ENCODE peak calls at places on chromosomes 6 and 20, in seven cellular contexts. C is right lobe of liver, B is AG09309, Z is fibroblast of the aortic adventitia, D is ovary, N is neural crest cell, K is body of pancreas. Y is an unnamed sample.

GRCh38 chr6:142329486-142330113 is 27.8 kb downstream of the ADGRG6 start:
- DNase-seq in C (no peak), B (no peak), Z (no peak), D (no peak), N (no peak), K (no peak), Y (no peak)

GRCh38 chr20:42338274-42339172 is 720.3 kb upstream of the CHD6 start:
- DNase-seq in C (no peak), B (no peak), Z (no peak), D (peak), N (no peak), K (no peak), Y (no peak)

GRCh38 chr6:34391023-34391485 is 1.4 kb downstream of the NUDT3 start:
- DNase-seq in C (peak), B (peak), Z (peak), D (peak), N (no peak), K (peak), Y (peak)

GRCh38 chr20:62409086-62409853 is 2.2 kb upstream of the CABLES2 start:
- DNase-seq in C (no peak), B (no peak), Z (no peak), D (no peak), N (no peak), K (no peak), Y (no peak)

GRCh38 chr6:11188161-11188915 is 44.1 kb downstream of the NEDD9 start:
- DNase-seq in C (no peak), B (no peak), Z (no peak), D (no peak), N (no peak), K (no peak), Y (peak)

GRCh38 chr20:53181866-53182376 is 209.8 kb downstream of the TSHZ2 start:
- DNase-seq in C (no peak), B (no peak), Z (no peak), D (no peak), N (no peak), K (no peak), Y (no peak)

GRCh38 chr20:64139200-64140081 is 24.8 kb upstream of the MYT1 start:
- DNase-seq in C (peak), B (no peak), Z (no peak), D (no peak), N (no peak), K (no peak), Y (no peak)

GRCh38 chr6:46014511-46015118 is 1.0 kb downstream of the CLIC5 start:
- DNase-seq in C (no peak), B (no peak), Z (no peak), D (no peak), N (peak), K (no peak), Y (peak)

GRCh38 chr6:125867483-125867935 is 76.7 kb downstream of the NCOA7 start:
- DNase-seq in C (no peak), B (peak), Z (peak), D (no peak), N (no peak), K (no peak), Y (peak)

GRCh38 chr6:125868996-125869395 is 78.2 kb downstream of the NCOA7 start:
- DNase-seq in C (no peak), B (no peak), Z (peak), D (no peak), N (no peak), K (peak), Y (no peak)

GRCh38 chr6:125871365-125871764 is 80.6 kb downstream of the NCOA7 start:
- DNase-seq in C (no peak), B (no peak), Z (no peak), D (no peak), N (no peak), K (no peak), Y (no peak)

GRCh38 chr6:125868252-125868651 is 77.5 kb downstream of the NCOA7 start:
- DNase-seq in C (no peak), B (no peak), Z (peak), D (no peak), N (no peak), K (no peak), Y (no peak)

DNA sequence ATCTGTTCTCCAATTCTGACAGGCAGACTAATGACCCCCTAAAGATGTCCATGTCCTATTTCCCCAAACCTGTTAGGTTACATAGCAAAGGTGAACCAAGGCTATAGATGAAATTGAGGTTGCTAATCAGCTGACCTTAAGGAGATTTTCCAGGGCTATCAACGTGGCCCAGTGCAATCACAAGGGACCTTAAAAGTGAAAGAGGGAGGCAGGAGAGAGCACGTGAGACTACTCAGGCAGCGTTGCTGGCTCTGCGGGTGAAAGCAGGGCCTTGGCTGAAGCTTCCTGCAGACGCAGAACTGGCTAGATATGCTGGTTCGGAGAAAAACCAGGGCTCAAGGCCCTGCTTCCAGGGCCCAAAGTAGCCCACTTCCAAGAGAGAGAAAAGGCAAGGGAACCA is 78.7 kb downstream of the NCOA7 start:
- DNase-seq in C (no peak), B (no peak), Z (no peak), D (no peak), N (no peak), K (peak), Y (no peak)
- TF ChIP-seq CTCF in C (no peak), B (no peak), Z (no peak), D (no peak), N (no peak), K (no peak), Y (no peak)

DNA sequence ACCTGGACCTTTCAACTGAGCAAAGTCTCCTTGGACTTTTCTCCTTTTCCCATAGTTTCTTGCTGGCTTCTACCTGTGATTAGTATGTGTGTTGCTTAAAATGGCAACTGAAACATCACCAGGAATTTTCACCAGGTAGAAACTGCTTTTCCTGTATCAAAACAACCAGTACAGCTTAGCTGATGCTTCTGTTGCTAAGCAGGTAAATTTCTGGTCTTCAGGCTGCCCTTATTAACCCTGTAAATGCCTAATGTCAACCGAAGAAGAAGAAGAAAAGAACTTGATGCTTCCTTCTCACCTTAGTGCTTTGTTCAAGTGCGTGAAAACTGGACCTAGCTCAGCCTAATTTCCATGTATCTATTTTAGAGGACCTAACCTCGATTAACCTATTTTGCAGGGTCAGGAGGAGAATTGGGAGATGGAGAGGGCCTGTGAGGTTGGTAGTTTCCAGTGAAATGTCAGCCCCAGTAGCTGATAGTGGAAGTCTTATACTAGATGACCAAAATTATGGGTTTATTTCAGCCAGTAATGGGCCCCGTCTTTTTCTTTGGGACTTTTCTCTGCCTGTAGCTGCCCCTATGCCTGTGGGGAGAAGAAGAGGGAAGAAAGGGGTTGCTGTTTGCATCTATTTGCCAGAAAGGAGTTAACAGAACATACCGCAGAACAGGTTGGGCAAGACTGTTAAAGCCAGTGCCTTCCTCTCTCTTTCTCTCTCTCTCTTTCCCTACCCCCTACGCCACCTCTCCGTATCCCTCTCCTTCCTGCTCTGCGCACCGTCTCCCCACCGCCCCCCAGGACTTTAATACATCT is 37.7 kb downstream of the RREB1 start:
- DNase-seq in C (no peak), B (no peak), Z (no peak), D (no peak), N (no peak), K (no peak), Y (no peak)
- TF ChIP-seq CTCF in C (no peak), B (no peak), Z (no peak), D (no peak), N (no peak), K (no peak), Y (no peak)

GRCh38 chr20:32528291-32528891 is 56.7 kb downstream of the NOL4L start:
- DNase-seq in C (no peak), B (no peak), Z (no peak), D (no peak), N (no peak), K (peak), Y (no peak)

GRCh38 chr20:32526561-32526960 is 58.6 kb downstream of the NOL4L start:
- DNase-seq in C (no peak), B (no peak), Z (no peak), D (no peak), N (no peak), K (no peak), Y (no peak)

GRCh38 chr20:32527052-32527446 is 58.1 kb downstream of the NOL4L start:
- DNase-seq in C (no peak), B (no peak), Z (no peak), D (no peak), N (no peak), K (no peak), Y (no peak)

GRCh38 chr20:32526125-32526524 is 59.0 kb downstream of the NOL4L start:
- DNase-seq in C (no peak), B (no peak), Z (no peak), D (no peak), N (no peak), K (no peak), Y (no peak)

DNA sequence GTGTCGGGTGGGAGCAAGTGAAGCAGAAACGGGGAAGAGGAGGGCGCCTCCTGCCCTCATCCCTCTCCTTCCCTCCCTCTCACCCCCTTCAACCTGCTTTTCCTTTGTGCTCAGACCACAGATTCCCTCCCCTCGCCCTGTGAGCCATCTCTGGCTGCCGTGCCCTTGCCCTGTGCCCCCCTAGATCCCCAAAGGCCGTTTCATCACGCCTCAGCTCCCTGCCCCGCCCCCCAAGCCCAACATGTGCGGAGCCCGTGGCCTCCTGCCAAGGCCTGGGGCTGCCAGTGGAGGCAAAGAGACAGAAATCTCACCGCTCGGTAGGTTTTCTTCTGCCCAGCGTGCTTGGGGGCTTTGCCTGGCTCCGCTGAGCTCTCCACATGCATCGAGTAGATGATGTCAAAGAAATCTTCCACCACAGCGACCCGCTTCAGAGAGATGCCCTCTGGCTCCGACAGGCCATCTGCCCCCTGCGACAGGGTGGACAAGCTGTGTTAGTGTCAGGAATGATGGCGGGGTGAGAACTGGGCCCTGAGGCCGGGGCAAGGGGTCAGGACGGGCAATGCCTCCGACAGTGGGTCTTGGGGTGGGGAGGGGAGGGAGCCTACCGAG is 57.6 kb downstream of the NOL4L start:
- DNase-seq in C (no peak), B (no peak), Z (no peak), D (no peak), N (peak), K (no peak), Y (no peak)
- TF ChIP-seq CTCF in C (no peak), B (no peak), Z (no peak), D (no peak), N (no peak), K (no peak), Y (no peak)

GRCh38 chr6:136791296-136792065 is 796 bp downstream of the MAP3K5 start:
- DNase-seq in C (peak), B (no peak), Z (peak), D (peak), N (peak), K (peak), Y (peak)

GRCh38 chr6:136792945-136793289 is 640 bp upstream of the MAP3K5 start:
- DNase-seq in C (peak), B (peak), Z (peak), D (peak), N (peak), K (peak), Y (peak)

GRCh38 chr6:136793348-136793747 is 1.1 kb upstream of the MAP3K5 start:
- DNase-seq in C (no peak), B (no peak), Z (no peak), D (no peak), N (no peak), K (no peak), Y (no peak)

GRCh38 chr6:136790411-136791295 is 1.6 kb downstream of the MAP3K5 start:
- DNase-seq in C (no peak), B (no peak), Z (no peak), D (no peak), N (no peak), K (no peak), Y (peak)

GRCh38 chr6:136792066-136792944 is at the start of gene MAP3K5:
- DNase-seq in C (peak), B (no peak), Z (peak), D (peak), N (peak), K (peak), Y (peak)
- TF ChIP-seq CTCF in C (peak), B (peak), Z (peak), D (peak), N (no peak), K (no peak), Y (peak)

DNA sequence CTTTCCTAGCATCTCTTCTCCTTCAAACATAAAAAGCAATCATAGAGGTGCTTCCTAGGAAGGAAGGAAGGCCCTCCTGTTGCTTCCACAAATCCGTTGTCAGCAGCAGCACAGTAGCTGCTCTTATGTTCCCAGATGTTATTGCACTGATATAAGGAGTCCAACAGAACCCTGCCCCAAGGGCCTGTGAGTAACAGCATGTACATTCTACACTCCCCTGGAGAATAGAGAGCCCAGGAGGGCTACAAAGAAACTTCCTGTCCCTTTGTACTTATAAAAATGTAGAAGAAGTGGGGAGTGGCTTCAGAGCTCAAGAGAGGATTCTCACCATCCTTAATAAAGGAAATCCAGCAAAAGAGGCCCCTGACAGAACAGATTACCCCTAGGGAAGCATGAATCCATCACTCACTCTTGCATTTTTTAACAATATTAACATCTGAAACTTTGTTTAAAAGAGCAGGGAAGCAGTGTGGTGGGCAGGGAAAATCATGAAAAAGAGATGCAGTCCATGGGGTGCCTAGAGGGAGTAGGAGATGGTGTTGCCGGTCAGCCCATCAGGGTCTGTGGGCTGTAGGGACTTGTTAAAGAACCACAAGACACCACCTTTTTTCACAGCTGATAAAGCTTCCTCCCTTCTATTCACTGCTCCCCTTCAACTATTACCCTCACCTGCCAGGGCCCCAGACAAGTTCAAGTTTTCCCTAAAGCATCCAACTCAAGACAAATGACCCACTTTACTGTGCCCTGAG is 104.5 kb upstream of the ADGRF1 start:
- DNase-seq in C (no peak), B (peak), Z (peak), D (no peak), N (no peak), K (no peak), Y (peak)
- TF ChIP-seq CTCF in C (no peak), B (no peak), Z (no peak), D (no peak), N (no peak), K (no peak), Y (no peak)

GRCh38 chr6:37485259-37485658 is 14.4 kb downstream of the CCDC167 start:
- DNase-seq in C (no peak), B (no peak), Z (no peak), D (no peak), N (no peak), K (no peak), Y (no peak)
- TF ChIP-seq CTCF in C (no peak), B (peak), Z (no peak), D (no peak), N (peak), K (no peak), Y (peak)

DNA sequence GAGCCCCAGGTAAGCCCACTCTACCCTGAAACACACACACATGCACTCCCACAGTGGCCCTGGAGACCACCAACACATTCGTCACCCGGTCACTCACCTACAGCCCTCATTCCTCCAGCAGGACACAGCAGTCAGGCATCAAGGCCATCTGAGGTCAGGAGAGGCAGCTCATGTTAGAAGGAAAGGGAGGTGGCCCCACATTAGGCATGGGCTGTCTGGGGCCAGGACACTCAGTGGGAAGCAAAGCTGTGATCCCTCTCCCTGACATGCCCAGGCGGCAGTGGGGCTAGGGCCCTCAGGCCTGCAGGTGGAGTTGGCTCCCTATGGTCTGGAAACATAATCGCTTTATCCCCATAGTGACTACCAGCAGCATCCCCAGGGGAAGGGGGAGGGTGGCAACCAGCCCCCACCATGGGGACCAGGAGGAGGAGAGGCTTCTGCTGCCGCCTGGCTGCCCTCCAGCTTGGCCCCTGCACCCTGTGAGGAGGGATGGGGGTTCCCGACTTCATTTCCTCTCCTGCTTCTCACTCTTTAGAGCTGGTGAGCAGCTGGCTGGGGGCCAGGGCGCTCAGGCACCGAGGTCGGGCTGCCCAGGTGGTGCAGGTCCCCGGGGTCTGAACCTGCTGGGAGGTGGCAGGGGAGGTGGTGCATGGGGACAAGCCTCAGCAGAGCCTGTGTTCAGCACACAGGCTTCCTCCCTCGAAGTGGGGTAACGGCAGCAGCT is 76.6 kb upstream of the CST7 start:
- DNase-seq in C (no peak), B (no peak), Z (no peak), D (no peak), N (no peak), K (no peak), Y (no peak)
- TF ChIP-seq CTCF in C (no peak), B (no peak), Z (no peak), D (no peak), N (no peak), K (no peak), Y (no peak)

GRCh38 chr6:164167873-164168405 is 753.4 kb downstream of the QKI start:
- DNase-seq in C (no peak), B (no peak), Z (no peak), D (no peak), N (no peak), K (no peak), Y (no peak)
- TF ChIP-seq CTCF in C (no peak), B (no peak), Z (no peak), D (no peak), N (no peak), K (no peak), Y (no peak)

DNA sequence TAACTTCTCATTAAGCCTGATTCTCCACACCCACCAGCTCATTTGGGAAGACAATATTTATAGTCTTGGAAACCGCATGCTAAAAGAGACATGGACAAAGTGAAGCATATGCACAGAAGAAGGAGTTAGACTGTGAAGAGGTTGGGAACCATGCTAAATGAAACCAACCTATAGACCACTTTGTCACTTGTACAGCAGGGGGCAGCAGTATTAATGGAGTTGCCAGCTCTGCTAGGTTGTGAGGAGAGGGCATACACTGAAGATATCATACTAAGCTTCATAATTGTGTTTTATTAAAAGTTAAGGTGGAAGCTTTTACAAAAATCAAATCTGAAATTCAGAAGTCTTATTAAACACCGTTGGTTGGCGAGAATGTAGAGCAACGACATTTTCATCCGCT is 38.3 kb upstream of the HMGCLL1 start:
- DNase-seq in C (no peak), B (no peak), Z (peak), D (no peak), N (peak), K (peak), Y (peak)
- TF ChIP-seq CTCF in C (peak), B (peak), Z (peak), D (no peak), N (peak), K (peak), Y (peak)

GRCh38 chr6:97919631-97920030 is 636.6 kb upstream of the MMS22L start:
- DNase-seq in C (no peak), B (no peak), Z (no peak), D (no peak), N (no peak), K (no peak), Y (peak)

GRCh38 chr6:97923249-97923648 is 640.2 kb upstream of the MMS22L start:
- DNase-seq in C (no peak), B (no peak), Z (no peak), D (no peak), N (no peak), K (no peak), Y (no peak)

GRCh38 chr6:97925504-97925903 is 642.5 kb upstream of the MMS22L start:
- DNase-seq in C (no peak), B (no peak), Z (no peak), D (no peak), N (no peak), K (no peak), Y (no peak)
- TF ChIP-seq CTCF in C (no peak), B (no peak), Z (no peak), D (no peak), N (peak), K (no peak), Y (no peak)

Y was measured in astrocyte of the spinal cord.